ENCODE peak calls at places on chromosome 21, in five cellular contexts. One of them, this sample, is unnamed.

GRCh38 chr21:45595574-45596295 is 47.8 kb upstream of the PCBP3 start:
- DNase-seq in osteoblast: peak
- DNase-seq in epithelial cell of esophagus: no peak
- DNase-seq in neural crest cell: no peak
- DNase-seq in progenitor cell of endocrine pancreas: no peak
- DNase-seq in this sample: no peak

GRCh38 chr21:33951276-33952178 is 35.9 kb upstream of the ATP5PO start:
- DNase-seq in osteoblast: no peak
- DNase-seq in epithelial cell of esophagus: no peak
- DNase-seq in neural crest cell: no peak
- DNase-seq in progenitor cell of endocrine pancreas: no peak
- DNase-seq in this sample: no peak

GRCh38 chr21:36209626-36210171 is 53.1 kb downstream of the DOP1B start:
- DNase-seq in osteoblast: peak
- DNase-seq in epithelial cell of esophagus: peak
- DNase-seq in neural crest cell: no peak
- DNase-seq in progenitor cell of endocrine pancreas: no peak
- DNase-seq in this sample: peak

GRCh38 chr21:34946385-34947121 is 102.5 kb downstream of the RUNX1 start:
- DNase-seq in osteoblast: no peak
- DNase-seq in epithelial cell of esophagus: no peak
- DNase-seq in neural crest cell: no peak
- DNase-seq in progenitor cell of endocrine pancreas: no peak
- DNase-seq in this sample: no peak

GRCh38 chr21:45112371-45112770 is 38.0 kb downstream of the ADARB1 start:
- DNase-seq in osteoblast: peak
- DNase-seq in epithelial cell of esophagus: no peak
- DNase-seq in neural crest cell: no peak
- DNase-seq in progenitor cell of endocrine pancreas: no peak
- DNase-seq in this sample: no peak

GRCh38 chr21:42423197-42423675 is 19.5 kb downstream of the UBASH3A start:
- DNase-seq in osteoblast: no peak
- DNase-seq in epithelial cell of esophagus: no peak
- DNase-seq in neural crest cell: no peak
- DNase-seq in progenitor cell of endocrine pancreas: no peak
- DNase-seq in this sample: no peak

GRCh38 chr21:46551636-46552241 is 53.1 kb downstream of the S100B start:
- DNase-seq in osteoblast: peak
- DNase-seq in epithelial cell of esophagus: no peak
- DNase-seq in neural crest cell: no peak
- DNase-seq in progenitor cell of endocrine pancreas: no peak
- DNase-seq in this sample: no peak

GRCh38 chr21:32140212-32141008 is 138.4 kb downstream of the MIS18A start:
- DNase-seq in osteoblast: no peak
- DNase-seq in epithelial cell of esophagus: no peak
- DNase-seq in neural crest cell: no peak
- DNase-seq in progenitor cell of endocrine pancreas: no peak
- DNase-seq in this sample: no peak

GRCh38 chr21:18622383-18622782 is 218.8 kb upstream of the TMPRSS15 start:
- DNase-seq in osteoblast: no peak
- DNase-seq in epithelial cell of esophagus: no peak
- DNase-seq in neural crest cell: no peak
- DNase-seq in progenitor cell of endocrine pancreas: no peak
- DNase-seq in this sample: no peak

GRCh38 chr21:41602511-41602910 is 94.6 kb upstream of the TMPRSS2 start:
- DNase-seq in osteoblast: no peak
- DNase-seq in epithelial cell of esophagus: no peak
- DNase-seq in neural crest cell: no peak
- DNase-seq in progenitor cell of endocrine pancreas: no peak
- DNase-seq in this sample: no peak

GRCh38 chr21:17780539-17780938 is 38.6 kb downstream of the C21orf91 start:
- DNase-seq in osteoblast: no peak
- DNase-seq in epithelial cell of esophagus: peak
- DNase-seq in neural crest cell: no peak
- DNase-seq in progenitor cell of endocrine pancreas: no peak
- DNase-seq in this sample: no peak

GRCh38 chr21:34229361-34229760 is 134.4 kb upstream of the KCNE2 start:
- DNase-seq in osteoblast: no peak
- DNase-seq in epithelial cell of esophagus: no peak
- DNase-seq in neural crest cell: no peak
- DNase-seq in progenitor cell of endocrine pancreas: no peak
- DNase-seq in this sample: no peak

GRCh38 chr21:17921579-17922530 is 102.7 kb upstream of the C21orf91 start:
- DNase-seq in osteoblast: peak
- DNase-seq in epithelial cell of esophagus: peak
- DNase-seq in neural crest cell: no peak
- DNase-seq in progenitor cell of endocrine pancreas: no peak
- DNase-seq in this sample: no peak

GRCh38 chr21:15191342-15191741 is 126.5 kb upstream of the NRIP1 start:
- DNase-seq in osteoblast: no peak
- DNase-seq in epithelial cell of esophagus: no peak
- DNase-seq in neural crest cell: no peak
- DNase-seq in progenitor cell of endocrine pancreas: no peak
- DNase-seq in this sample: no peak

GRCh38 chr21:38669186-38669585 is 136.5 kb upstream of the ETS2 start:
- DNase-seq in osteoblast: no peak
- DNase-seq in epithelial cell of esophagus: peak
- DNase-seq in neural crest cell: no peak
- DNase-seq in progenitor cell of endocrine pancreas: no peak
- DNase-seq in this sample: peak

GRCh38 chr21:42425603-42425985 is 21.9 kb downstream of the UBASH3A start:
- DNase-seq in osteoblast: no peak
- DNase-seq in epithelial cell of esophagus: no peak
- DNase-seq in neural crest cell: no peak
- DNase-seq in progenitor cell of endocrine pancreas: no peak
- DNase-seq in this sample: no peak

GRCh38 chr21:18170829-18171228 is 73.8 kb upstream of the CHODL start:
- DNase-seq in osteoblast: no peak
- DNase-seq in epithelial cell of esophagus: no peak
- DNase-seq in neural crest cell: no peak
- DNase-seq in progenitor cell of endocrine pancreas: no peak
- DNase-seq in this sample: no peak

GRCh38 chr21:44571296-44571695 is 2.2 kb upstream of the KRTAP10-4 start:
- DNase-seq in osteoblast: no peak
- DNase-seq in epithelial cell of esophagus: no peak
- DNase-seq in neural crest cell: no peak
- DNase-seq in progenitor cell of endocrine pancreas: no peak
- DNase-seq in this sample: no peak

GRCh38 chr21:39461419-39461818 is 9.6 kb downstream of the SH3BGR start:
- DNase-seq in osteoblast: no peak
- DNase-seq in epithelial cell of esophagus: no peak
- DNase-seq in neural crest cell: no peak
- DNase-seq in progenitor cell of endocrine pancreas: no peak
- DNase-seq in this sample: no peak

GRCh38 chr21:37849703-37850102 is 66.6 kb downstream of the KCNJ6 start:
- DNase-seq in osteoblast: no peak
- DNase-seq in epithelial cell of esophagus: peak
- DNase-seq in neural crest cell: no peak
- DNase-seq in progenitor cell of endocrine pancreas: no peak
- DNase-seq in this sample: no peak

GRCh38 chr21:45259206-45259795 is 28.4 kb downstream of the POFUT2 start:
- DNase-seq in osteoblast: peak
- DNase-seq in epithelial cell of esophagus: no peak
- DNase-seq in neural crest cell: no peak
- DNase-seq in progenitor cell of endocrine pancreas: no peak
- DNase-seq in this sample: no peak

GRCh38 chr21:37917612-37918011 is 1.4 kb upstream of the KCNJ6 start:
- DNase-seq in osteoblast: peak
- DNase-seq in epithelial cell of esophagus: peak
- DNase-seq in neural crest cell: no peak
- DNase-seq in progenitor cell of endocrine pancreas: no peak
- DNase-seq in this sample: no peak

GRCh38 chr21:33686386-33686785 is 44.1 kb downstream of the ITSN1 start:
- DNase-seq in osteoblast: no peak
- DNase-seq in epithelial cell of esophagus: no peak
- DNase-seq in neural crest cell: no peak
- DNase-seq in progenitor cell of endocrine pancreas: no peak
- DNase-seq in this sample: no peak

GRCh38 chr21:26099610-26100219 is 70.9 kb downstream of the APP start:
- DNase-seq in osteoblast: no peak
- DNase-seq in epithelial cell of esophagus: peak
- DNase-seq in neural crest cell: no peak
- DNase-seq in progenitor cell of endocrine pancreas: no peak
- DNase-seq in this sample: no peak

GRCh38 chr21:46603228-46603627 is 1.7 kb downstream of the S100B start:
- DNase-seq in osteoblast: peak
- DNase-seq in epithelial cell of esophagus: peak
- DNase-seq in neural crest cell: no peak
- DNase-seq in progenitor cell of endocrine pancreas: no peak
- DNase-seq in this sample: no peak

GRCh38 chr21:36613064-36613463 is 85.9 kb upstream of the SIM2 start:
- DNase-seq in osteoblast: no peak
- DNase-seq in epithelial cell of esophagus: peak
- DNase-seq in neural crest cell: no peak
- DNase-seq in progenitor cell of endocrine pancreas: no peak
- DNase-seq in this sample: no peak